ENCODE peak calls at places on chromosomes 7 and 10, in six cellular contexts. H, B, E, J, S and K are unnamed samples.

GRCh38 chr7:140000666-140001268 is 62.0 kb downstream of the PARP12 start:
- DNase-seq in S (no peak), J (no peak), B (no peak), H (no peak), E (no peak), K (no peak)

GRCh38 chr7:98133621-98134266 is 27.1 kb downstream of the LMTK2 start:
- DNase-seq in E (peak; percentile 92), H (no peak), J (peak; percentile 17), B (peak; percentile 26), S (no peak), K (peak; percentile 26)

GRCh38 chr10:89373916-89374711 is 3.7 kb upstream of the IFIT1B start:
- DNase-seq in E (peak; percentile 62), J (peak; percentile 91), H (no peak), S (no peak), B (peak; percentile 94), K (peak; percentile 96)

GRCh38 chr10:43315535-43316245 is 48.8 kb upstream of the RASGEF1A start:
- DNase-seq in J (no peak), S (no peak), H (no peak), B (no peak), E (peak; percentile 49), K (no peak)

GRCh38 chr7:78039791-78040776 is 241.5 kb downstream of the PHTF2 start:
- DNase-seq in S (no peak), J (no peak), B (peak; percentile 30), H (peak; percentile 32), E (peak; percentile 14), K (peak; percentile 30)

GRCh38 chr7:960269-960871 is 5.9 kb upstream of the ADAP1 start:
- DNase-seq in E (no peak), B (no peak), H (no peak), S (no peak), J (no peak), K (no peak)

GRCh38 chr7:94409561-94409960 is 14.9 kb downstream of the COL1A2 start:
- DNase-seq in S (no peak), H (no peak), E (no peak), B (peak; percentile 29), J (no peak), K (peak; percentile 23)

GRCh38 chr7:98281757-98282652 is 519 bp downstream of the BRI3 start:
- DNase-seq in J (no peak), B (no peak), E (no peak), S (no peak), H (peak; percentile 22), K (no peak)

GRCh38 chr7:134887523-134887922 is 98.8 kb upstream of the AGBL3 start:
- DNase-seq in E (no peak), J (no peak), H (no peak), S (no peak), B (no peak), K (no peak)

GRCh38 chr7:106869954-106870353 is 4.9 kb downstream of the PIK3CG start:
- DNase-seq in H (no peak), B (no peak), E (no peak), S (no peak), J (no peak), K (no peak)

GRCh38 chr7:3043544-3044395 is at the start of gene CARD11:
- DNase-seq in H (peak; percentile 52), E (no peak), S (peak; percentile 34), J (no peak), B (no peak), K (no peak)

GRCh38 chr7:114087674-114088539 is 169.1 kb upstream of the PPP1R3A start:
- DNase-seq in J (no peak), E (peak; percentile 42), S (no peak), H (no peak), B (no peak), K (no peak)